ENCODE peak calls at places on chromosomes 7 and 10, in ten cellular contexts. One of them, this sample, is unnamed.

GRCh38 chr7:110762514-110762913 is 328.4 kb upstream of the LRRN3 start:
- DNase-seq in Right ventricle myocardium inferior: no peak
- DNase-seq in germinal center: no peak
- DNase-seq in fibroblast of lung: peak; percentile 42
- DNase-seq in ELF-1: no peak
- DNase-seq in A172: no peak
- DNase-seq in non-pigmented ciliary epithelial cell: no peak
- DNase-seq in astrocyte of the hippocampus: peak; percentile 3
- DNase-seq in SK-MEL-5: no peak
- DNase-seq in adrenal gland: no peak
- DNase-seq in this sample: no peak

GRCh38 chr10:103069453-103070331 is 123.4 kb downstream of the NT5C2 start:
- DNase-seq in Right ventricle myocardium inferior: no peak
- DNase-seq in germinal center: peak; percentile 64
- DNase-seq in fibroblast of lung: peak; percentile 52
- DNase-seq in ELF-1: peak; percentile 77
- DNase-seq in A172: peak; percentile 57
- DNase-seq in non-pigmented ciliary epithelial cell: no peak
- DNase-seq in astrocyte of the hippocampus: peak; percentile 86
- DNase-seq in SK-MEL-5: peak; percentile 45
- DNase-seq in adrenal gland: peak; percentile 61
- DNase-seq in this sample: no peak

GRCh38 chr10:116115233-116115632 is 157.8 kb downstream of the GFRA1 start:
- DNase-seq in Right ventricle myocardium inferior: no peak
- DNase-seq in germinal center: no peak
- DNase-seq in fibroblast of lung: no peak
- DNase-seq in ELF-1: peak; percentile 15
- DNase-seq in A172: no peak
- DNase-seq in non-pigmented ciliary epithelial cell: no peak
- DNase-seq in astrocyte of the hippocampus: no peak
- DNase-seq in SK-MEL-5: no peak
- DNase-seq in adrenal gland: no peak
- DNase-seq in this sample: no peak

GRCh38 chr7:132113536-132114409 is 462.5 kb downstream of the PLXNA4 start:
- DNase-seq in Right ventricle myocardium inferior: no peak
- DNase-seq in germinal center: no peak
- DNase-seq in fibroblast of lung: no peak
- DNase-seq in ELF-1: peak; percentile 8
- DNase-seq in A172: no peak
- DNase-seq in non-pigmented ciliary epithelial cell: no peak
- DNase-seq in astrocyte of the hippocampus: no peak
- DNase-seq in SK-MEL-5: no peak
- DNase-seq in adrenal gland: no peak
- DNase-seq in this sample: no peak

GRCh38 chr10:26090032-26090431 is 126.5 kb upstream of the GAD2 start:
- DNase-seq in Right ventricle myocardium inferior: no peak
- DNase-seq in germinal center: no peak
- DNase-seq in fibroblast of lung: no peak
- DNase-seq in ELF-1: no peak
- DNase-seq in A172: no peak
- DNase-seq in non-pigmented ciliary epithelial cell: no peak
- DNase-seq in astrocyte of the hippocampus: no peak
- DNase-seq in SK-MEL-5: no peak
- DNase-seq in adrenal gland: no peak
- DNase-seq in this sample: no peak

GRCh38 chr7:100215895-100216294 is 3.9 kb upstream of the PVRIG start:
- DNase-seq in Right ventricle myocardium inferior: no peak
- DNase-seq in germinal center: no peak
- DNase-seq in fibroblast of lung: peak; percentile 19
- DNase-seq in ELF-1: no peak
- DNase-seq in A172: no peak
- DNase-seq in non-pigmented ciliary epithelial cell: no peak
- DNase-seq in astrocyte of the hippocampus: no peak
- DNase-seq in SK-MEL-5: no peak
- DNase-seq in adrenal gland: no peak
- DNase-seq in this sample: no peak

GRCh38 chr7:134546903-134547737 is 1.8 kb upstream of the AKR1B15 start:
- DNase-seq in Right ventricle myocardium inferior: no peak
- DNase-seq in germinal center: peak; percentile 59
- DNase-seq in fibroblast of lung: peak; percentile 74
- DNase-seq in ELF-1: peak; percentile 85
- DNase-seq in A172: peak; percentile 54
- DNase-seq in non-pigmented ciliary epithelial cell: no peak
- DNase-seq in astrocyte of the hippocampus: peak; percentile 82
- DNase-seq in SK-MEL-5: peak; percentile 86
- DNase-seq in adrenal gland: peak; percentile 77
- DNase-seq in this sample: no peak

GRCh38 chr7:45874408-45875131 is 1.7 kb upstream of the CCDC201 start:
- DNase-seq in Right ventricle myocardium inferior: no peak
- DNase-seq in germinal center: no peak
- DNase-seq in fibroblast of lung: peak; percentile 63
- DNase-seq in ELF-1: no peak
- DNase-seq in A172: peak; percentile 91
- DNase-seq in non-pigmented ciliary epithelial cell: peak; percentile 74
- DNase-seq in astrocyte of the hippocampus: peak; percentile 42
- DNase-seq in SK-MEL-5: no peak
- DNase-seq in adrenal gland: no peak
- DNase-seq in this sample: peak; percentile 63

GRCh38 chr7:303425-303824 is 13.5 kb downstream of the FOXL3 start:
- DNase-seq in Right ventricle myocardium inferior: peak; percentile 11
- DNase-seq in germinal center: no peak
- DNase-seq in fibroblast of lung: no peak
- DNase-seq in ELF-1: no peak
- DNase-seq in A172: no peak
- DNase-seq in non-pigmented ciliary epithelial cell: no peak
- DNase-seq in astrocyte of the hippocampus: no peak
- DNase-seq in SK-MEL-5: no peak
- DNase-seq in adrenal gland: no peak
- DNase-seq in this sample: no peak

GRCh38 chr7:90222811-90223725 is 11.5 kb downstream of the STEAP2 start:
- DNase-seq in Right ventricle myocardium inferior: no peak
- DNase-seq in germinal center: no peak
- DNase-seq in fibroblast of lung: peak; percentile 83
- DNase-seq in ELF-1: no peak
- DNase-seq in A172: no peak
- DNase-seq in non-pigmented ciliary epithelial cell: no peak
- DNase-seq in astrocyte of the hippocampus: no peak
- DNase-seq in SK-MEL-5: no peak
- DNase-seq in adrenal gland: no peak
- DNase-seq in this sample: peak; percentile 20

GRCh38 chr10:110805292-110805691 is 66.4 kb upstream of the PDCD4 start:
- DNase-seq in Right ventricle myocardium inferior: no peak
- DNase-seq in germinal center: no peak
- DNase-seq in fibroblast of lung: no peak
- DNase-seq in ELF-1: no peak
- DNase-seq in A172: no peak
- DNase-seq in non-pigmented ciliary epithelial cell: no peak
- DNase-seq in astrocyte of the hippocampus: no peak
- DNase-seq in SK-MEL-5: no peak
- DNase-seq in adrenal gland: no peak
- DNase-seq in this sample: no peak

GRCh38 chr10:5555881-5556280 is 31.1 kb downstream of the CALML3 start:
- DNase-seq in Right ventricle myocardium inferior: no peak
- DNase-seq in germinal center: no peak
- DNase-seq in fibroblast of lung: no peak
- DNase-seq in ELF-1: no peak
- DNase-seq in A172: no peak
- DNase-seq in non-pigmented ciliary epithelial cell: no peak
- DNase-seq in astrocyte of the hippocampus: no peak
- DNase-seq in SK-MEL-5: no peak
- DNase-seq in adrenal gland: no peak
- DNase-seq in this sample: no peak

GRCh38 chr10:11867497-11867896 is 44.3 kb downstream of the PROSER2 start:
- DNase-seq in Right ventricle myocardium inferior: no peak
- DNase-seq in germinal center: no peak
- DNase-seq in fibroblast of lung: no peak
- DNase-seq in ELF-1: no peak
- DNase-seq in A172: no peak
- DNase-seq in non-pigmented ciliary epithelial cell: no peak
- DNase-seq in astrocyte of the hippocampus: no peak
- DNase-seq in SK-MEL-5: no peak
- DNase-seq in adrenal gland: no peak
- DNase-seq in this sample: no peak

GRCh38 chr10:115871855-115872254 is 401.2 kb downstream of the GFRA1 start:
- DNase-seq in Right ventricle myocardium inferior: no peak
- DNase-seq in germinal center: no peak
- DNase-seq in fibroblast of lung: no peak
- DNase-seq in ELF-1: no peak
- DNase-seq in A172: no peak
- DNase-seq in non-pigmented ciliary epithelial cell: no peak
- DNase-seq in astrocyte of the hippocampus: no peak
- DNase-seq in SK-MEL-5: no peak
- DNase-seq in adrenal gland: no peak
- DNase-seq in this sample: no peak

GRCh38 chr10:30818854-30819253 is 189.3 kb upstream of the LYZL2 start:
- DNase-seq in Right ventricle myocardium inferior: peak; percentile 71
- DNase-seq in germinal center: no peak
- DNase-seq in fibroblast of lung: no peak
- DNase-seq in ELF-1: no peak
- DNase-seq in A172: no peak
- DNase-seq in non-pigmented ciliary epithelial cell: no peak
- DNase-seq in astrocyte of the hippocampus: no peak
- DNase-seq in SK-MEL-5: no peak
- DNase-seq in adrenal gland: no peak
- DNase-seq in this sample: no peak

GRCh38 chr7:98324782-98325181 is 43.3 kb downstream of the BRI3 start:
- DNase-seq in Right ventricle myocardium inferior: no peak
- DNase-seq in germinal center: no peak
- DNase-seq in fibroblast of lung: no peak
- DNase-seq in ELF-1: no peak
- DNase-seq in A172: no peak
- DNase-seq in non-pigmented ciliary epithelial cell: no peak
- DNase-seq in astrocyte of the hippocampus: no peak
- DNase-seq in SK-MEL-5: no peak
- DNase-seq in adrenal gland: no peak
- DNase-seq in this sample: no peak

GRCh38 chr7:123190109-123190831 is 9.5 kb downstream of the SLC13A1 start:
- DNase-seq in Right ventricle myocardium inferior: no peak
- DNase-seq in germinal center: no peak
- DNase-seq in fibroblast of lung: no peak
- DNase-seq in ELF-1: no peak
- DNase-seq in A172: no peak
- DNase-seq in non-pigmented ciliary epithelial cell: no peak
- DNase-seq in astrocyte of the hippocampus: no peak
- DNase-seq in SK-MEL-5: no peak
- DNase-seq in adrenal gland: no peak
- DNase-seq in this sample: no peak

GRCh38 chr7:150446288-150446938 is 4.0 kb upstream of the GIMAP8 start:
- DNase-seq in Right ventricle myocardium inferior: no peak
- DNase-seq in germinal center: no peak
- DNase-seq in fibroblast of lung: no peak
- DNase-seq in ELF-1: no peak
- DNase-seq in A172: peak; percentile 60
- DNase-seq in non-pigmented ciliary epithelial cell: no peak
- DNase-seq in astrocyte of the hippocampus: no peak
- DNase-seq in SK-MEL-5: no peak
- DNase-seq in adrenal gland: no peak
- DNase-seq in this sample: no peak

GRCh38 chr7:20742913-20743312 is 43.8 kb downstream of the SP8 start:
- DNase-seq in Right ventricle myocardium inferior: no peak
- DNase-seq in germinal center: no peak
- DNase-seq in fibroblast of lung: no peak
- DNase-seq in ELF-1: no peak
- DNase-seq in A172: no peak
- DNase-seq in non-pigmented ciliary epithelial cell: no peak
- DNase-seq in astrocyte of the hippocampus: no peak
- DNase-seq in SK-MEL-5: no peak
- DNase-seq in adrenal gland: no peak
- DNase-seq in this sample: no peak

GRCh38 chr7:141956084-141956483 is 9.3 kb upstream of the CLEC5A start:
- DNase-seq in Right ventricle myocardium inferior: no peak
- DNase-seq in germinal center: no peak
- DNase-seq in fibroblast of lung: no peak
- DNase-seq in ELF-1: no peak
- DNase-seq in A172: no peak
- DNase-seq in non-pigmented ciliary epithelial cell: no peak
- DNase-seq in astrocyte of the hippocampus: no peak
- DNase-seq in SK-MEL-5: no peak
- DNase-seq in adrenal gland: no peak
- DNase-seq in this sample: no peak

GRCh38 chr7:111012799-111013675 is 77.9 kb upstream of the LRRN3 start:
- DNase-seq in Right ventricle myocardium inferior: no peak
- DNase-seq in germinal center: peak; percentile 1
- DNase-seq in fibroblast of lung: no peak
- DNase-seq in ELF-1: no peak
- DNase-seq in A172: no peak
- DNase-seq in non-pigmented ciliary epithelial cell: no peak
- DNase-seq in astrocyte of the hippocampus: no peak
- DNase-seq in SK-MEL-5: no peak
- DNase-seq in adrenal gland: no peak
- DNase-seq in this sample: no peak

This sample was measured in BJ.